ENCODE peak calls at places on chromosome 2, in four cellular contexts. R is K562, L is HepG2, J is GM12878. O is an unnamed sample.

GRCh38 chr2:48567671-48568070 is 37.7 kb downstream of the STON1 start:
- DNase-seq in R (no peak), J (no peak), L (no peak), O (no peak)

GRCh38 chr2:114610677-114611076 is 168.2 kb downstream of the DPP10 start:
- DNase-seq in J (no peak), L (no peak), R (no peak), O (no peak)

GRCh38 chr2:66189598-66189997 is 245.3 kb upstream of the MEIS1 start:
- DNase-seq in L (no peak), R (no peak), J (no peak), O (no peak)

GRCh38 chr2:127423476-127423840 is 5.2 kb downstream of the PROC start:
- DNase-seq in J (no peak), R (no peak), L (no peak), O (no peak)

GRCh38 chr2:224278531-224278930 is 123.4 kb downstream of the FAM124B start:
- DNase-seq in L (no peak), J (no peak), R (no peak), O (no peak)

GRCh38 chr2:173062806-173063205 is 12.8 kb upstream of the MAP3K20 start:
- DNase-seq in L (no peak), J (no peak), R (no peak), O (no peak)

GRCh38 chr2:200602584-200602983 is 16.8 kb downstream of the AOX1 start:
- DNase-seq in J (no peak), R (no peak), L (no peak), O (no peak)

GRCh38 chr2:152028182-152028862 is 70.5 kb downstream of the CACNB4 start:
- DNase-seq in R (no peak), L (no peak), J (no peak), O (no peak)

GRCh38 chr2:44615950-44616518 is 254.3 kb downstream of the CAMKMT start:
- DNase-seq in L (no peak), R (no peak), J (no peak), O (no peak)

GRCh38 chr2:173982918-173983317 is 17.7 kb upstream of the SP3 start:
- DNase-seq in L (no peak), J (no peak), R (no peak), O (no peak)

GRCh38 chr2:240623531-240624010 is 1.7 kb upstream of the GPR35 start:
- DNase-seq in J (no peak), R (no peak), L (no peak), O (no peak)

GRCh38 chr2:240624011-240624949 is 1.0 kb upstream of the GPR35 start:
- DNase-seq in L (no peak), R (no peak), J (no peak), O (no peak)

GRCh38 chr2:240622631-240623235 is 2.5 kb upstream of the GPR35 start:
- DNase-seq in L (no peak), J (no peak), R (no peak), O (no peak)

GRCh38 chr2:240626531-240627300 is 1.4 kb downstream of the GPR35 start:
- DNase-seq in R (no peak), J (no peak), L (peak), O (no peak)

GRCh38 chr2:240624950-240625621 is at the start of gene GPR35:
- DNase-seq in L (no peak), R (peak), J (peak), O (no peak)
- TF ChIP-seq FOXK2 in L (no peak), R (no peak), J (no peak), O (no peak)

GRCh38 chr2:146621656-146622055 is 1223.2 kb upstream of the ACVR2A start:
- DNase-seq in J (no peak), R (no peak), L (no peak), O (no peak)

GRCh38 chr2:146624429-146624828 is 1220.4 kb upstream of the ACVR2A start:
- DNase-seq in L (no peak), J (no peak), R (no peak), O (no peak)

DNA sequence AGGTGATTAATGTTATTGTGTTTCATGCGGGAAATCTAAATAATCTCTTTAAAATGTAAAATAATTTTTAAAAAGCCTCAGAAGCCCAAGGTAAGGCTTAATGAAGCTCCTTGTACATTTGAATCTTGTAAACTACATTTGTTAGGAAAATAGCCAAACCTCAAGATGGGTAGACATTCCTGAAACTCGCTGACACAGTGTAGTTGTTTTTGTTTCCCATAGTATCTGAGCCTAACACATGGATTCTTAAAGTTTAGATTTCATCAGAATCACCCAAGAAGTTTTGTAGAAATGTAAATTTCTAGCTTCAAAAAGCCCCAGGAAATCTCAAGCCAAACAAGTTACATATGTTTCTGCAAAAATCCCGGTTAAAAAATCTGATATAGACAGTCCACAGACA is 1221.1 kb upstream of the ACVR2A start:
- DNase-seq in L (no peak), R (no peak), J (no peak), O (no peak)
- TF ChIP-seq BHLHE40 in L (no peak), R (no peak), J (no peak), O (no peak)

GRCh38 chr2:71665168-71666093 is 212.1 kb downstream of the DYSF start:
- DNase-seq in R (no peak), J (no peak), L (no peak), O (peak)
- TF ChIP-seq FOXK2 in R (no peak), J (no peak), L (no peak), O (no peak)

GRCh38 chr2:23452397-23452796 is 67.4 kb downstream of the KLHL29 start:
- DNase-seq in L (no peak), R (no peak), J (peak), O (no peak)

GRCh38 chr2:23449831-23450331 is 64.9 kb downstream of the KLHL29 start:
- DNase-seq in J (no peak), R (no peak), L (no peak), O (no peak)

GRCh38 chr2:23453936-23454460 is 69.0 kb downstream of the KLHL29 start:
- DNase-seq in L (no peak), R (no peak), J (no peak), O (no peak)

GRCh38 chr2:23454501-23455120 is 69.6 kb downstream of the KLHL29 start:
- DNase-seq in R (no peak), J (no peak), L (no peak), O (no peak)

DNA sequence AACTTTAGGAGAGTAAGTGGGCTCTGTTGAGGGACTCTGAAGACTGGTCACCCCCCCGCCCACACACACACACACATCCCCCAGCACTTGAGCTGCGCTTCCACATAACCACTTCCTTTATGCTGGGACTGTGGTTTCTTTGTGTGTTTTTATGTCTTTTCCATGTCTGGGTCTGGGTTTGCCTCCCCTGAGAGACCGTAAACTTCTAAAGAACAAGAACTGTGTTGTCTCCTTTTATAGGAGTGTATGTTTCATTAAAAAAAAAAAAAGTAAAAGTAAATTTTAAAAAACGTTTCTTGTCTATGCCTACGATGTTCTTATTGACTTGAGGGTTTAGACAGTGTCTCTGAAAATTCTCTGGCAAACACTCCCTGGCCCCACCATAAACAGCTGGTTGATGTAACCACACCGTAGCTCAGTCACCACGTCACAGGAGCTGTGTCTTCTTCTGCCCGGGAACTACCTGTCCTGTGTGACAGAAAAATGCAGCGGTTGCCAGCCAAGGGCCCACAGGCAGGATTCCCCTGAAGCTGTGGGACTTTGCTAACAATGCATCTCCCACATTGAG is 68.0 kb downstream of the KLHL29 start:
- DNase-seq in L (no peak), R (no peak), J (peak), O (no peak)
- TF ChIP-seq BHLHE40 in L (no peak), R (no peak), J (peak), O (no peak)

GRCh38 chr2:168604252-168604651 is 148.2 kb downstream of the CERS6 start:
- DNase-seq in R (no peak), J (no peak), L (peak), O (no peak)
- TF ChIP-seq FOXK2 in R (no peak), J (no peak), L (no peak), O (no peak)